ENCODE peak calls at places on chromosomes 1 and 21, in five cellular contexts. One of them, this sample, is unnamed. For H3K4me1, the result is how much of the 10 kb centered on the place peaks cover.

GRCh38 chr1:205285391-205286101 is 36.0 kb downstream of the NUAK2 start:
- DNase-seq in PC-9: no peak
- DNase-seq in ascending aorta: no peak
- DNase-seq in tibial nerve: no peak
- DNase-seq in uterus: peak
- DNase-seq in this sample: no peak

GRCh38 chr1:64838486-64838885 is 93.6 kb downstream of the RAVER2 start:
- DNase-seq in PC-9: no peak
- DNase-seq in ascending aorta: no peak
- DNase-seq in tibial nerve: no peak
- DNase-seq in uterus: no peak
- DNase-seq in this sample: no peak

GRCh38 chr1:151060241-151061011 is at the start of gene MLLT11:
- DNase-seq in PC-9: no peak
- DNase-seq in ascending aorta: peak
- DNase-seq in tibial nerve: no peak
- DNase-seq in uterus: peak
- DNase-seq in this sample: peak

GRCh38 chr1:201346337-201346939 is 31.0 kb downstream of the TNNT2 start:
- DNase-seq in PC-9: peak
- DNase-seq in ascending aorta: no peak
- DNase-seq in tibial nerve: no peak
- DNase-seq in uterus: no peak
- DNase-seq in this sample: no peak

GRCh38 chr21:26096972-26097371 is 73.6 kb downstream of the APP start:
- DNase-seq in PC-9: no peak
- DNase-seq in ascending aorta: no peak
- DNase-seq in tibial nerve: no peak
- DNase-seq in uterus: no peak
- DNase-seq in this sample: no peak

GRCh38 chr1:201653238-201653637 is 114.3 kb downstream of the NAV1 start:
- DNase-seq in PC-9: no peak
- DNase-seq in ascending aorta: no peak
- DNase-seq in tibial nerve: no peak
- DNase-seq in uterus: no peak
- DNase-seq in this sample: no peak

GRCh38 chr1:156892190-156893047 is 1.1 kb upstream of the PEAR1 start:
- DNase-seq in PC-9: peak
- DNase-seq in ascending aorta: peak
- DNase-seq in tibial nerve: peak
- DNase-seq in uterus: peak
- DNase-seq in this sample: peak

GRCh38 chr1:10401281-10401680 is 2.4 kb downstream of the PGD start:
- DNase-seq in PC-9: no peak
- DNase-seq in ascending aorta: no peak
- DNase-seq in tibial nerve: no peak
- DNase-seq in uterus: no peak
- DNase-seq in this sample: no peak

GRCh38 chr1:14945132-14946010 is 208.2 kb upstream of the TMEM51 start:
- DNase-seq in PC-9: peak
- DNase-seq in ascending aorta: peak
- DNase-seq in tibial nerve: no peak
- DNase-seq in uterus: peak
- DNase-seq in this sample: peak

GRCh38 chr1:212368073-212368484 is 46.6 kb downstream of the PACC1 start:
- DNase-seq in PC-9: peak
- DNase-seq in ascending aorta: peak
- DNase-seq in tibial nerve: no peak
- DNase-seq in uterus: no peak
- DNase-seq in this sample: peak

GRCh38 chr1:201376464-201377374 is 761 bp downstream of the TNNT2 start:
- DNase-seq in PC-9: peak
- DNase-seq in ascending aorta: no peak
- DNase-seq in tibial nerve: no peak
- DNase-seq in uterus: no peak
- DNase-seq in this sample: no peak

GRCh38 chr1:21323091-21323490 is 32.8 kb upstream of the ECE1 start:
- DNase-seq in PC-9: no peak
- DNase-seq in ascending aorta: peak
- DNase-seq in tibial nerve: no peak
- DNase-seq in uterus: no peak
- DNase-seq in this sample: no peak

GRCh38 chr1:180228648-180229482 is 1.2 kb upstream of the LHX4 start:
- DNase-seq in PC-9: no peak
- DNase-seq in ascending aorta: no peak
- DNase-seq in tibial nerve: no peak
- DNase-seq in uterus: no peak
- DNase-seq in this sample: no peak

GRCh38 chr1:1303736-1304135 is 4.0 kb downstream of the ACAP3 start:
- DNase-seq in PC-9: no peak
- DNase-seq in ascending aorta: no peak
- DNase-seq in tibial nerve: no peak
- DNase-seq in uterus: no peak
- DNase-seq in this sample: no peak

GRCh38 chr21:46159390-46159789 is 4.0 kb upstream of the FTCD start:
- DNase-seq in PC-9: no peak
- DNase-seq in ascending aorta: peak
- DNase-seq in tibial nerve: peak
- DNase-seq in uterus: no peak
- DNase-seq in this sample: no peak

GRCh38 chr1:10507111-10507879 is 32.5 kb downstream of the PEX14 start:
- DNase-seq in PC-9: peak
- DNase-seq in ascending aorta: peak
- DNase-seq in tibial nerve: peak
- DNase-seq in uterus: peak
- DNase-seq in this sample: peak

GRCh38 chr1:205356424-205357151 is at the start of gene KLHDC8A:
- DNase-seq in PC-9: no peak
- DNase-seq in ascending aorta: no peak
- DNase-seq in tibial nerve: no peak
- DNase-seq in uterus: peak
- DNase-seq in this sample: peak

GRCh38 chr1:157363660-157364140 is 188.6 kb downstream of the FCRL5 start:
- DNase-seq in PC-9: no peak
- DNase-seq in ascending aorta: no peak
- DNase-seq in tibial nerve: no peak
- DNase-seq in uterus: no peak
- DNase-seq in this sample: peak

GRCh38 chr1:204584699-204585372 is 68.6 kb downstream of the MDM4 start:
- DNase-seq in PC-9: no peak
- DNase-seq in ascending aorta: no peak
- DNase-seq in tibial nerve: no peak
- DNase-seq in uterus: no peak
- DNase-seq in this sample: no peak

GRCh38 chr1:96833376-96833775 is 111.8 kb downstream of the PTBP2 start:
- DNase-seq in PC-9: no peak
- DNase-seq in ascending aorta: no peak
- DNase-seq in tibial nerve: no peak
- DNase-seq in uterus: no peak
- DNase-seq in this sample: no peak

GRCh38 chr1:162918111-162918754 is 57.3 kb upstream of the CCDC190 start:
- DNase-seq in PC-9: no peak
- DNase-seq in ascending aorta: no peak
- DNase-seq in tibial nerve: no peak
- DNase-seq in uterus: no peak
- DNase-seq in this sample: no peak

GRCh38 chr21:15164678-15165303 is 100.0 kb upstream of the NRIP1 start:
- DNase-seq in PC-9: peak
- DNase-seq in ascending aorta: no peak
- DNase-seq in tibial nerve: no peak
- DNase-seq in uterus: no peak
- DNase-seq in this sample: no peak

GRCh38 chr1:85174492-85174891 is 26.3 kb downstream of the SYDE2 start:
- DNase-seq in PC-9: no peak
- DNase-seq in ascending aorta: no peak
- DNase-seq in tibial nerve: no peak
- DNase-seq in uterus: no peak
- DNase-seq in this sample: no peak

GRCh38 chr1:191541741-191542140 is 616.5 kb upstream of the RGS18 start:
- DNase-seq in PC-9: no peak
- DNase-seq in ascending aorta: no peak
- DNase-seq in tibial nerve: no peak
- DNase-seq in uterus: no peak
- DNase-seq in this sample: no peak

GRCh38 chr1:223835754-223836153 is 10.0 kb downstream of the TP53BP2 start:
- DNase-seq in PC-9: no peak
- DNase-seq in ascending aorta: no peak
- DNase-seq in tibial nerve: no peak
- DNase-seq in uterus: no peak
- DNase-seq in this sample: no peak

GRCh38 chr1:113141650-113142473 is 68.9 kb downstream of the LRIG2 start:
- DNase-seq in PC-9: peak
- DNase-seq in ascending aorta: no peak
- DNase-seq in tibial nerve: no peak
- DNase-seq in uterus: no peak
- DNase-seq in this sample: no peak

GRCh38 chr1:240320645-240321044 is 229.0 kb downstream of the FMN2 start:
- DNase-seq in PC-9: no peak
- DNase-seq in ascending aorta: no peak
- DNase-seq in tibial nerve: no peak
- DNase-seq in uterus: no peak
- DNase-seq in this sample: no peak

GRCh38 chr1:13498553-13498952 is 15.2 kb downstream of the LRRC38 start:
- DNase-seq in PC-9: no peak
- DNase-seq in ascending aorta: no peak
- DNase-seq in tibial nerve: no peak
- DNase-seq in uterus: no peak
- DNase-seq in this sample: no peak

GRCh38 chr1:67675800-67676199 is 9.2 kb upstream of the GADD45A start:
- DNase-seq in PC-9: no peak
- DNase-seq in ascending aorta: no peak
- DNase-seq in tibial nerve: no peak
- DNase-seq in uterus: no peak
- DNase-seq in this sample: no peak

GRCh38 chr1:39896909-39897685 is 4.6 kb downstream of the MYCL start:
- DNase-seq in PC-9: no peak
- DNase-seq in ascending aorta: no peak
- DNase-seq in tibial nerve: no peak
- DNase-seq in uterus: no peak
- DNase-seq in this sample: peak

GRCh38 chr1:22258696-22259095 is 115.8 kb upstream of the WNT4 start:
- DNase-seq in PC-9: no peak
- DNase-seq in ascending aorta: no peak
- DNase-seq in tibial nerve: no peak
- DNase-seq in uterus: no peak
- DNase-seq in this sample: no peak

GRCh38 chr1:26290061-26290415 is 10.2 kb downstream of the SH3BGRL3 start:
- DNase-seq in PC-9: no peak
- DNase-seq in ascending aorta: no peak
- DNase-seq in tibial nerve: no peak
- DNase-seq in uterus: no peak
- DNase-seq in this sample: no peak

DNA sequence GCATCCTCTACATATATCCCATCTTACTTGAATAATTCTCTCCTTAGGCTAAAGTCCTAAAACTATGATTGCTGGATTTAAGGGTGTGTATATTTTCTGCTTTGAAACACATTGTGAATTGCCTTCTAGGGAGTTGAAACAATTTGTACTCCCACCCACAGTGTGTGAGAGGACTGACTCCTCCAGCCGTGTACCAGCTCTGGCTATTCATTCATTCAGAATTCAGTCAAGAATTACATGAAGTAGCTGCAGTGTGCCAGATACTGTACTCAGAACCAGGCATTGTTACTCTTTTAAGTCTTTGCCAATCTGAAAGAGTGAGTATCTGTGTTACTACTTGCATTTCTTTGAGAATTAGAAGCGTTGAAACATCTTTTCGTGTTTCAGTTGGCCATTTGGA is 135.0 kb downstream of the DHRS3 start:
- DNase-seq in PC-9: no peak
- DNase-seq in ascending aorta: no peak
- DNase-seq in tibial nerve: no peak
- DNase-seq in uterus: no peak
- DNase-seq in this sample: no peak
- H3K4me1 ChIP-seq in PC-9: half or more
- H3K4me1 ChIP-seq in ascending aorta: under half
- H3K4me1 ChIP-seq in tibial nerve: half or more
- H3K4me1 ChIP-seq in uterus: under half
- H3K4me1 ChIP-seq in this sample: under half

DNA sequence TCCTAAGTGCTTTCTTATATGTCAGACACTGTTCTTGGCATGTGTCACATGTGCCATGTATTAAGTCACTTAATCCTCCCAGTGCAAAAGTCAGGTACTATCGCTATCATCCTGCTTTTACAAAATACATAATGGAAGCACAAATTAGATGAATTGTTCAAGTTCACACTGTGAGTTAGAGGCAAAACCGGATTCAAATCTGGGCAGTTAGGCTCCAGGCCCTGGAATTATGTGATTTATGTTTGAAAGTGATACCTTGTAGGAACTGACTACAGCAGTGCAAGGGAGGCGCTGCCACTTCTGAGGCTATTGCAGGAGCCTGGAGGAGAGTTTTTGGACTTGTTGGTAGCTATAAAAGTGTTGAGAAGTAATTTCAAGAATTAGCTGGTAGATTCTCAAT is 358.3 kb downstream of the HLX start:
- DNase-seq in PC-9: no peak
- DNase-seq in ascending aorta: no peak
- DNase-seq in tibial nerve: no peak
- DNase-seq in uterus: no peak
- DNase-seq in this sample: no peak
- H3K4me3 ChIP-seq in PC-9: no peak
- H3K4me3 ChIP-seq in ascending aorta: no peak
- H3K4me3 ChIP-seq in tibial nerve: no peak
- H3K4me3 ChIP-seq in uterus: no peak
- H3K4me3 ChIP-seq in this sample: no peak

DNA sequence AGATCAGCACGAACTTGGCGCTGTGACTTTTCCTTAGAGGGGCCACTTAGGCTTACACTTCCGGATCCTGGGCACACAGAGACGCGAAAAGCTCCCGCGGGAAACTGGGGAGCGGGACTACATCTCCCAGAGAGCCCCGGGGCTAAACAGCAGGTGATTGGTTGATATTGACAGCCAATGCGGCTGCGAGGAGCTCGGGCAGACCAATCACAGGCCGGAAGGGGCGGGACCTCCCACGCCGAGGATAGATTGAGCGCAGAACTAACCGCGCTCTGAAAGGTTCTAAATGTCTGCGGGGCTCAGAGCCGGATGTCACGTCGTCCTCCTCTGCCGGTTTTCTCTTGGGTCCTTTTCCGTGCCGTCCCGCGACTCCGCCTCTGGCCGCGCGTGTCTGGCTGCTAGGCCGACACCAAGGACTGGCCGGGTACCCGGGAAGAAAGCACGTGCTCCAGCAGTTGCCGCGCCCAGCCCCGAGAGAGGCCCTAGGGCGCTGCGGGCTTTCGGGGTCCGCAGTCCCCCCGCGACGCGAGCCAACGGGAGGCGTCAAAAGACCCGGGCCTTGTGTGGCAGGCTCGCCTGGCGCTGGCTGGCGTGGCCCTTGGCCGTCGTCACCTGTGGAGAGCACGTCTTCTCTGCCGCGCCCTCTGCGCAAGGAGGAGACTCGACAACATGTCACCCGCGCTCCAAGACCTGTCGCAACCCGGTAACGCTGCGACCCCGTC is at the start of gene MTR:
- DNase-seq in PC-9: peak
- DNase-seq in ascending aorta: peak
- DNase-seq in tibial nerve: peak
- DNase-seq in uterus: peak
- DNase-seq in this sample: peak
- H3K27ac ChIP-seq in PC-9: peak
- H3K27ac ChIP-seq in ascending aorta: peak
- H3K27ac ChIP-seq in tibial nerve: peak
- H3K27ac ChIP-seq in uterus: peak
- H3K27ac ChIP-seq in this sample: peak

GRCh38 chr1:155219592-155220031 is 11.1 kb downstream of the MTX1 start:
- DNase-seq in PC-9: no peak
- DNase-seq in ascending aorta: no peak
- DNase-seq in tibial nerve: no peak
- DNase-seq in uterus: no peak
- DNase-seq in this sample: no peak
- H3K4me1 ChIP-seq in PC-9: under half
- H3K4me1 ChIP-seq in ascending aorta: under half
- H3K4me1 ChIP-seq in tibial nerve: under half
- H3K4me1 ChIP-seq in uterus: under half
- H3K4me1 ChIP-seq in this sample: under half

This sample was measured in adrenal gland.